ENCODE peak calls at places on chromosome 4, in four cellular contexts. G is activated naive CD4-positive, alpha-beta T cell treated with anti-CD3 and anti-CD28 coated beads, Interleukin-2, amount 50 U/mL, for 16 hours; X is GM12865; F is PC-3. B is an unnamed sample.

GRCh38 chr4:166839615-166840251 is 394.6 kb downstream of the SPOCK3 start:
- DNase-seq in G (no peak), F (no peak), X (peak), B (no peak)

GRCh38 chr4:20544645-20545044 is 155.6 kb upstream of the PACRGL start:
- DNase-seq in F (peak), G (no peak), X (peak), B (no peak)

GRCh38 chr4:109803924-109804571 is 2.2 kb upstream of the CFI start:
- DNase-seq in X (peak), F (peak), G (no peak), B (no peak)

GRCh38 chr4:181418491-181418890 is 824.7 kb upstream of the TENM3 start:
- DNase-seq in G (no peak), X (no peak), F (no peak), B (no peak)

GRCh38 chr4:169330811-169331210 is 60.1 kb upstream of the SH3RF1 start:
- DNase-seq in F (no peak), X (no peak), G (no peak), B (no peak)

GRCh38 chr4:147325566-147325965 is 155.3 kb upstream of the EDNRA start:
- DNase-seq in X (no peak), F (no peak), G (no peak), B (no peak)

GRCh38 chr4:182809417-182810102 is 107.6 kb downstream of the DCTD start:
- DNase-seq in G (no peak), X (no peak), F (peak), B (no peak)

GRCh38 chr4:95541889-95542607 is 6.7 kb downstream of the UNC5C start:
- DNase-seq in G (no peak), F (no peak), X (peak), B (no peak)

GRCh38 chr4:77052352-77052751 is 23.4 kb downstream of the CCNI start:
- DNase-seq in X (peak), G (peak), F (peak), B (no peak)

GRCh38 chr4:19735012-19735411 is 516.7 kb upstream of the SLIT2 start:
- DNase-seq in F (no peak), X (no peak), G (no peak), B (no peak)

GRCh38 chr4:102328045-102328444 is 17.2 kb downstream of the SLC39A8 start:
- DNase-seq in G (no peak), X (no peak), F (peak), B (no peak)

GRCh38 chr4:115249808-115250207 is 136.4 kb upstream of the NDST4 start:
- DNase-seq in G (no peak), F (peak), X (no peak), B (no peak)

GRCh38 chr4:173288296-173288695 is 45.9 kb downstream of the HMGB2 start:
- DNase-seq in G (peak), F (peak), X (peak), B (peak)

GRCh38 chr4:147110968-147111367 is 165.3 kb upstream of the TTC29 start:
- DNase-seq in G (no peak), X (no peak), F (peak), B (no peak)

GRCh38 chr4:177713454-177713853 is 271.2 kb upstream of the AGA start:
- DNase-seq in F (no peak), G (no peak), X (no peak), B (no peak)

GRCh38 chr4:176031927-176032326 is 33.7 kb upstream of the WDR17 start:
- DNase-seq in G (no peak), F (no peak), X (no peak), B (no peak)

GRCh38 chr4:107854326-107855030 is 29.7 kb downstream of the SGMS2 start:
- DNase-seq in G (no peak), X (no peak), F (peak), B (no peak)

GRCh38 chr4:169030575-169030982 is 20.5 kb upstream of the CBR4 start:
- DNase-seq in X (no peak), F (peak), G (no peak), B (no peak)

GRCh38 chr4:53821179-53821851 is 230.0 kb upstream of the LNX1 start:
- DNase-seq in G (no peak), X (no peak), F (no peak), B (no peak)

GRCh38 chr4:182143822-182144620 is 99.2 kb upstream of the TENM3 start:
- DNase-seq in G (no peak), F (peak), X (peak), B (no peak)

GRCh38 chr4:100649478-100649877 is 131.7 kb upstream of the EMCN start:
- DNase-seq in X (no peak), G (no peak), F (peak), B (no peak)

GRCh38 chr4:38030023-38030422 is 69.8 kb downstream of the PTTG2 start:
- DNase-seq in G (no peak), X (no peak), F (no peak), B (no peak)

GRCh38 chr4:15488658-15489470 is 19.2 kb downstream of the CC2D2A start:
- DNase-seq in F (no peak), G (no peak), X (no peak), B (no peak)

GRCh38 chr4:26161030-26161824 is 159.6 kb upstream of the RBPJ start:
- DNase-seq in G (no peak), F (peak), X (peak), B (no peak)

GRCh38 chr4:93788712-93789111 is 39.8 kb upstream of the ATOH1 start:
- DNase-seq in X (peak), G (no peak), F (peak), B (no peak)

GRCh38 chr4:121900132-121900983 is 30.1 kb upstream of the BBS7 start:
- DNase-seq in X (peak), G (peak), F (peak), B (no peak)

GRCh38 chr4:42268824-42269223 is 116.4 kb upstream of the BEND4 start:
- DNase-seq in F (no peak), G (no peak), X (no peak), B (no peak)

GRCh38 chr4:8906991-8907595 is 35.5 kb upstream of the HMX1 start:
- DNase-seq in G (peak), F (no peak), X (no peak), B (no peak)

B was measured in left ventricle myocardium inferior.